ENCODE peak calls at places on chromosomes 7 and 10, in nine cellular contexts. One of them, this sample, is unnamed.

GRCh38 chr7:83015921-83016320 is 146.8 kb downstream of the PCLO start:
- DNase-seq in transverse colon: no peak
- DNase-seq in neural progenitor cell: no peak
- DNase-seq in heart left ventricle: no peak
- DNase-seq in left ventricle myocardium inferior: no peak
- DNase-seq in effector memory CD4-positive, alpha-beta T cell: no peak
- DNase-seq in pancreas: no peak
- DNase-seq in thoracic aorta: no peak
- DNase-seq in tibial artery: no peak
- DNase-seq in this sample: no peak

GRCh38 chr10:69645296-69645665 is 15.2 kb downstream of the FAM241B start:
- DNase-seq in tibial artery: no peak
- DNase-seq in effector memory CD4-positive, alpha-beta T cell: no peak
- DNase-seq in left ventricle myocardium inferior: no peak
- DNase-seq in thoracic aorta: no peak
- DNase-seq in pancreas: no peak
- DNase-seq in heart left ventricle: no peak
- DNase-seq in neural progenitor cell: peak; percentile 35
- DNase-seq in transverse colon: no peak
- DNase-seq in this sample: no peak

GRCh38 chr10:30784896-30785605 is 155.5 kb upstream of the LYZL2 start:
- DNase-seq in effector memory CD4-positive, alpha-beta T cell: no peak
- DNase-seq in thoracic aorta: peak; percentile 49
- DNase-seq in left ventricle myocardium inferior: peak; percentile 84
- DNase-seq in neural progenitor cell: peak; percentile 95
- DNase-seq in heart left ventricle: peak; percentile 90
- DNase-seq in pancreas: peak; percentile 81
- DNase-seq in tibial artery: peak; percentile 92
- DNase-seq in transverse colon: peak; percentile 68
- DNase-seq in this sample: peak; percentile 24

GRCh38 chr10:24983946-24984345 is 31.5 kb upstream of the PRTFDC1 start:
- DNase-seq in left ventricle myocardium inferior: no peak
- DNase-seq in thoracic aorta: no peak
- DNase-seq in heart left ventricle: no peak
- DNase-seq in pancreas: no peak
- DNase-seq in tibial artery: no peak
- DNase-seq in transverse colon: no peak
- DNase-seq in effector memory CD4-positive, alpha-beta T cell: no peak
- DNase-seq in neural progenitor cell: no peak
- DNase-seq in this sample: no peak

GRCh38 chr7:73976761-73977625 is 51.0 kb upstream of the ELN start:
- DNase-seq in effector memory CD4-positive, alpha-beta T cell: no peak
- DNase-seq in tibial artery: peak; percentile 77
- DNase-seq in thoracic aorta: no peak
- DNase-seq in pancreas: peak; percentile 47
- DNase-seq in left ventricle myocardium inferior: no peak
- DNase-seq in neural progenitor cell: no peak
- DNase-seq in heart left ventricle: peak; percentile 10
- DNase-seq in transverse colon: no peak
- DNase-seq in this sample: no peak

GRCh38 chr7:155269766-155270585 is 27.7 kb upstream of the INSIG1 start:
- DNase-seq in transverse colon: no peak
- DNase-seq in tibial artery: no peak
- DNase-seq in left ventricle myocardium inferior: no peak
- DNase-seq in thoracic aorta: no peak
- DNase-seq in pancreas: no peak
- DNase-seq in neural progenitor cell: no peak
- DNase-seq in heart left ventricle: no peak
- DNase-seq in effector memory CD4-positive, alpha-beta T cell: no peak
- DNase-seq in this sample: no peak

GRCh38 chr10:84117683-84118394 is 21.5 kb upstream of the GHITM start:
- DNase-seq in pancreas: no peak
- DNase-seq in tibial artery: no peak
- DNase-seq in left ventricle myocardium inferior: no peak
- DNase-seq in thoracic aorta: no peak
- DNase-seq in neural progenitor cell: no peak
- DNase-seq in heart left ventricle: no peak
- DNase-seq in effector memory CD4-positive, alpha-beta T cell: no peak
- DNase-seq in transverse colon: no peak
- DNase-seq in this sample: no peak

GRCh38 chr10:103139803-103140202 is 53.3 kb downstream of the NT5C2 start:
- DNase-seq in heart left ventricle: no peak
- DNase-seq in transverse colon: no peak
- DNase-seq in neural progenitor cell: no peak
- DNase-seq in pancreas: no peak
- DNase-seq in thoracic aorta: no peak
- DNase-seq in tibial artery: no peak
- DNase-seq in effector memory CD4-positive, alpha-beta T cell: no peak
- DNase-seq in left ventricle myocardium inferior: no peak
- DNase-seq in this sample: no peak

GRCh38 chr7:105600720-105601550 is 19.6 kb upstream of the EFCAB10 start:
- DNase-seq in effector memory CD4-positive, alpha-beta T cell: no peak
- DNase-seq in pancreas: no peak
- DNase-seq in left ventricle myocardium inferior: no peak
- DNase-seq in neural progenitor cell: no peak
- DNase-seq in tibial artery: no peak
- DNase-seq in transverse colon: no peak
- DNase-seq in heart left ventricle: no peak
- DNase-seq in thoracic aorta: no peak
- DNase-seq in this sample: no peak

GRCh38 chr7:137791947-137792346 is 54.8 kb downstream of the DGKI start:
- DNase-seq in pancreas: no peak
- DNase-seq in heart left ventricle: no peak
- DNase-seq in neural progenitor cell: no peak
- DNase-seq in thoracic aorta: no peak
- DNase-seq in left ventricle myocardium inferior: no peak
- DNase-seq in transverse colon: no peak
- DNase-seq in effector memory CD4-positive, alpha-beta T cell: no peak
- DNase-seq in tibial artery: no peak
- DNase-seq in this sample: no peak

GRCh38 chr7:85972504-85973141 is 671.1 kb upstream of the GRM3 start:
- DNase-seq in tibial artery: no peak
- DNase-seq in effector memory CD4-positive, alpha-beta T cell: no peak
- DNase-seq in heart left ventricle: no peak
- DNase-seq in transverse colon: no peak
- DNase-seq in pancreas: peak; percentile 50
- DNase-seq in thoracic aorta: no peak
- DNase-seq in left ventricle myocardium inferior: no peak
- DNase-seq in neural progenitor cell: no peak
- DNase-seq in this sample: no peak

GRCh38 chr10:6010569-6010968 is 33.2 kb upstream of the IL15RA start:
- DNase-seq in left ventricle myocardium inferior: no peak
- DNase-seq in thoracic aorta: no peak
- DNase-seq in pancreas: no peak
- DNase-seq in tibial artery: no peak
- DNase-seq in neural progenitor cell: no peak
- DNase-seq in transverse colon: no peak
- DNase-seq in effector memory CD4-positive, alpha-beta T cell: no peak
- DNase-seq in heart left ventricle: no peak
- DNase-seq in this sample: no peak

GRCh38 chr7:146375155-146375554 is 258.6 kb downstream of the CNTNAP2 start:
- DNase-seq in tibial artery: no peak
- DNase-seq in transverse colon: no peak
- DNase-seq in heart left ventricle: no peak
- DNase-seq in pancreas: no peak
- DNase-seq in left ventricle myocardium inferior: no peak
- DNase-seq in neural progenitor cell: peak; percentile 35
- DNase-seq in effector memory CD4-positive, alpha-beta T cell: no peak
- DNase-seq in thoracic aorta: no peak
- DNase-seq in this sample: no peak

GRCh38 chr7:124959676-124960075 is 30.1 kb upstream of the POT1 start:
- DNase-seq in effector memory CD4-positive, alpha-beta T cell: no peak
- DNase-seq in transverse colon: no peak
- DNase-seq in pancreas: no peak
- DNase-seq in neural progenitor cell: no peak
- DNase-seq in thoracic aorta: no peak
- DNase-seq in tibial artery: no peak
- DNase-seq in left ventricle myocardium inferior: no peak
- DNase-seq in heart left ventricle: no peak
- DNase-seq in this sample: no peak

GRCh38 chr10:86255405-86256251 is 111.0 kb downstream of the GRID1 start:
- DNase-seq in neural progenitor cell: no peak
- DNase-seq in heart left ventricle: no peak
- DNase-seq in transverse colon: no peak
- DNase-seq in effector memory CD4-positive, alpha-beta T cell: no peak
- DNase-seq in tibial artery: no peak
- DNase-seq in left ventricle myocardium inferior: no peak
- DNase-seq in pancreas: peak; percentile 37
- DNase-seq in thoracic aorta: no peak
- DNase-seq in this sample: no peak

GRCh38 chr10:33227489-33227888 is 107.0 kb downstream of the NRP1 start:
- DNase-seq in transverse colon: no peak
- DNase-seq in tibial artery: no peak
- DNase-seq in pancreas: no peak
- DNase-seq in effector memory CD4-positive, alpha-beta T cell: no peak
- DNase-seq in heart left ventricle: no peak
- DNase-seq in thoracic aorta: no peak
- DNase-seq in neural progenitor cell: no peak
- DNase-seq in left ventricle myocardium inferior: no peak
- DNase-seq in this sample: no peak

GRCh38 chr7:32266932-32267475 is 196.8 kb upstream of the PDE1C start:
- DNase-seq in effector memory CD4-positive, alpha-beta T cell: no peak
- DNase-seq in transverse colon: no peak
- DNase-seq in tibial artery: no peak
- DNase-seq in thoracic aorta: no peak
- DNase-seq in neural progenitor cell: peak; percentile 60
- DNase-seq in heart left ventricle: no peak
- DNase-seq in pancreas: no peak
- DNase-seq in left ventricle myocardium inferior: no peak
- DNase-seq in this sample: no peak

GRCh38 chr7:105759670-105760548 is 116.5 kb downstream of the ATXN7L1 start:
- DNase-seq in heart left ventricle: peak; percentile 42
- DNase-seq in thoracic aorta: no peak
- DNase-seq in tibial artery: no peak
- DNase-seq in transverse colon: peak; percentile 51
- DNase-seq in neural progenitor cell: peak; percentile 57
- DNase-seq in pancreas: no peak
- DNase-seq in left ventricle myocardium inferior: no peak
- DNase-seq in effector memory CD4-positive, alpha-beta T cell: no peak
- DNase-seq in this sample: peak; percentile 23

GRCh38 chr10:112763916-112764520 is 186.0 kb upstream of the TCF7L2 start:
- DNase-seq in thoracic aorta: no peak
- DNase-seq in transverse colon: no peak
- DNase-seq in heart left ventricle: no peak
- DNase-seq in effector memory CD4-positive, alpha-beta T cell: no peak
- DNase-seq in left ventricle myocardium inferior: no peak
- DNase-seq in neural progenitor cell: no peak
- DNase-seq in tibial artery: no peak
- DNase-seq in pancreas: no peak
- DNase-seq in this sample: no peak

DNA sequence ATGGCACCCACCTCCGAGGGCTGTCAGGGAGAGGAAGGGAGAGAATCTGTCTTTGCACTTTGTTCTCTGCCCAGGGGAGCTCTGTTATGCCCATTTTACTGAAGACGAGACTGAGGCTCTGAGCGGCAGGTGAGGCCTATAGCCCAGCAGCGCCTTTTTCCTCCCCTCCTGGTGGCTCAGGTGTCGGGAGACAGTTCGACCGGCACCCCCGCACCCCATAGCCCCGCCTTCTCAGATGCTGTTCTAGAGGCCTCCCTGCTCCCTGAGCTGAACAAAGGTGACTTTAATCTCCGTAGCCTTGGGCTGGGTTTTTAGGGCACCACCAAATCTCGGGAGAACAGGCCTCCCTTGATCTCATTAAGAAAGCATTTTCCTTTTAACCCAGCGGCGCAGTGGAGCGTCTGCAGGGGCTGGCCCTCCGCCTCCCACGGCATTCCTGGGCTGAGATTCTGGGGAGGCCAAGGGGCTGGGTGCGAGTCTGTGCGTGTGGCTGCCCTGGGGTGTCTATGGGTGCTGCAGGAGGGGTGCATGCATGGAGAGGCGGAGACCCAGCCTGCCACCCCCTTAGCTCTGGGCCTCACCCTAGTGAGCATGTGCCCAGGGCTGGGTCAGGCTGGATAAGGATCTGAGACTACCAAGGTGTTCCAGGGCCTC is 3.3 kb downstream of the LFNG start:
- DNase-seq in pancreas: no peak
- DNase-seq in neural progenitor cell: peak; percentile 88
- DNase-seq in left ventricle myocardium inferior: no peak
- DNase-seq in transverse colon: peak; percentile 80
- DNase-seq in tibial artery: no peak
- DNase-seq in thoracic aorta: no peak
- DNase-seq in effector memory CD4-positive, alpha-beta T cell: no peak
- DNase-seq in heart left ventricle: no peak
- DNase-seq in this sample: no peak
- H3K4me1 ChIP-seq in pancreas: peaks cover 46% of the 10 kb centered on the region
- H3K4me1 ChIP-seq in neural progenitor cell: peaks cover 57% of the 10 kb centered on the region
- H3K4me1 ChIP-seq in left ventricle myocardium inferior: peaks cover 82% of the 10 kb centered on the region
- H3K4me1 ChIP-seq in transverse colon: peaks cover 52% of the 10 kb centered on the region
- H3K4me1 ChIP-seq in tibial artery: peaks cover 26% of the 10 kb centered on the region
- H3K4me1 ChIP-seq in thoracic aorta: peaks cover 6% of the 10 kb centered on the region
- H3K4me1 ChIP-seq in effector memory CD4-positive, alpha-beta T cell: peaks cover 67% of the 10 kb centered on the region
- H3K4me1 ChIP-seq in heart left ventricle: peaks cover 31% of the 10 kb centered on the region
- H3K4me1 ChIP-seq in this sample: peaks cover 72% of the 10 kb centered on the region

GRCh38 chr10:99661370-99661749 is 2.1 kb downstream of the ENTPD7 start:
- DNase-seq in transverse colon: no peak
- DNase-seq in effector memory CD4-positive, alpha-beta T cell: no peak
- DNase-seq in pancreas: no peak
- DNase-seq in neural progenitor cell: no peak
- DNase-seq in heart left ventricle: no peak
- DNase-seq in left ventricle myocardium inferior: no peak
- DNase-seq in tibial artery: no peak
- DNase-seq in thoracic aorta: no peak
- DNase-seq in this sample: no peak
- H3K36me3 ChIP-seq in transverse colon: no peaks in the 10 kb centered on the region
- H3K36me3 ChIP-seq in effector memory CD4-positive, alpha-beta T cell: no peaks in the 10 kb centered on the region
- H3K36me3 ChIP-seq in pancreas: no peaks in the 10 kb centered on the region
- H3K36me3 ChIP-seq in neural progenitor cell: no peaks in the 10 kb centered on the region
- H3K36me3 ChIP-seq in heart left ventricle: peaks cover 19% of the 10 kb centered on the region
- H3K36me3 ChIP-seq in left ventricle myocardium inferior: peaks cover 3% of the 10 kb centered on the region
- H3K36me3 ChIP-seq in tibial artery: no peaks in the 10 kb centered on the region
- H3K36me3 ChIP-seq in thoracic aorta: no peaks in the 10 kb centered on the region
- H3K36me3 ChIP-seq in this sample: no peaks in the 10 kb centered on the region

GRCh38 chr7:8829100-8829499 is 395.7 kb downstream of the NXPH1 start:
- DNase-seq in transverse colon: no peak
- DNase-seq in pancreas: no peak
- DNase-seq in heart left ventricle: no peak
- DNase-seq in thoracic aorta: no peak
- DNase-seq in tibial artery: no peak
- DNase-seq in effector memory CD4-positive, alpha-beta T cell: no peak
- DNase-seq in neural progenitor cell: no peak
- DNase-seq in left ventricle myocardium inferior: no peak
- DNase-seq in this sample: no peak
- H3K4me1 ChIP-seq in transverse colon: no peaks in the 10 kb centered on the region
- H3K4me1 ChIP-seq in pancreas: no peaks in the 10 kb centered on the region
- H3K4me1 ChIP-seq in heart left ventricle: no peaks in the 10 kb centered on the region
- H3K4me1 ChIP-seq in thoracic aorta: no peaks in the 10 kb centered on the region
- H3K4me1 ChIP-seq in tibial artery: no peaks in the 10 kb centered on the region
- H3K4me1 ChIP-seq in effector memory CD4-positive, alpha-beta T cell: no peaks in the 10 kb centered on the region
- H3K4me1 ChIP-seq in neural progenitor cell: no peaks in the 10 kb centered on the region
- H3K4me1 ChIP-seq in left ventricle myocardium inferior: no peaks in the 10 kb centered on the region
- H3K4me1 ChIP-seq in this sample: no peaks in the 10 kb centered on the region

GRCh38 chr10:21742740-21743412 is 208.8 kb downstream of the MLLT10 start:
- DNase-seq in neural progenitor cell: no peak
- DNase-seq in transverse colon: no peak
- DNase-seq in pancreas: no peak
- DNase-seq in tibial artery: no peak
- DNase-seq in left ventricle myocardium inferior: no peak
- DNase-seq in heart left ventricle: no peak
- DNase-seq in thoracic aorta: no peak
- DNase-seq in effector memory CD4-positive, alpha-beta T cell: no peak
- DNase-seq in this sample: no peak
- H3K36me3 ChIP-seq in neural progenitor cell: peaks cover 11% of the 10 kb centered on the region
- H3K36me3 ChIP-seq in transverse colon: peaks cover 16% of the 10 kb centered on the region
- H3K36me3 ChIP-seq in pancreas: peaks cover 3% of the 10 kb centered on the region
- H3K36me3 ChIP-seq in tibial artery: peaks cover 24% of the 10 kb centered on the region
- H3K36me3 ChIP-seq in left ventricle myocardium inferior: peaks cover 62% of the 10 kb centered on the region
- H3K36me3 ChIP-seq in heart left ventricle: peaks cover 76% of the 10 kb centered on the region
- H3K36me3 ChIP-seq in thoracic aorta: peaks cover 29% of the 10 kb centered on the region
- H3K36me3 ChIP-seq in effector memory CD4-positive, alpha-beta T cell: peaks cover 14% of the 10 kb centered on the region
- H3K36me3 ChIP-seq in this sample: peaks cover 12% of the 10 kb centered on the region